ENCODE peak calls at places on chromosomes 5 and 9, in six cellular contexts. Y, A, Z, N, G and V are unnamed samples.

GRCh38 chr9:70601000-70601929 is 186.8 kb upstream of the KLF9 start:
- DNase-seq in Y (no peak), A (peak; percentile 84), Z (peak; percentile 99), N (peak; percentile 98), G (no peak), V (no peak)

GRCh38 chr5:107364443-107365096 is 306.2 kb downstream of the EFNA5 start:
- DNase-seq in Y (no peak), A (no peak), Z (no peak), N (no peak), G (no peak), V (no peak)

GRCh38 chr5:116305899-116306298 is 221.1 kb downstream of the COMMD10 start:
- DNase-seq in Y (no peak), A (no peak), Z (no peak), N (no peak), G (no peak), V (no peak)

GRCh38 chr5:137921931-137922330 is 32.7 kb downstream of the PKD2L2 start:
- DNase-seq in Y (no peak), A (no peak), Z (no peak), N (no peak), G (no peak), V (no peak)

GRCh38 chr5:178298283-178298807 is 65.7 kb upstream of the PHYKPL start:
- DNase-seq in Y (no peak), A (no peak), Z (no peak), N (no peak), G (no peak), V (no peak)

GRCh38 chr9:470795-471194 is 256.1 kb downstream of the DOCK8 start:
- DNase-seq in Y (no peak), A (no peak), Z (no peak), N (no peak), G (no peak), V (no peak)

GRCh38 chr9:121645003-121645402 is 6.4 kb upstream of the DAB2IP start:
- DNase-seq in Y (no peak), A (no peak), Z (no peak), N (no peak), G (peak; percentile 93), V (no peak)

GRCh38 chr5:178839319-178839704 is 20.4 kb upstream of the ZNF354B start:
- DNase-seq in Y (no peak), A (peak; percentile 77), Z (no peak), N (peak; percentile 52), G (peak; percentile 27), V (peak; percentile 26)

GRCh38 chr5:25862276-25862675 is 1176.1 kb downstream of the CDH9 start:
- DNase-seq in Y (no peak), A (no peak), Z (no peak), N (no peak), G (peak; percentile 44), V (no peak)

GRCh38 chr5:76943006-76943405 is 9.8 kb upstream of the CRHBP start:
- DNase-seq in Y (no peak), A (no peak), Z (no peak), N (no peak), G (no peak), V (no peak)

GRCh38 chr9:4011062-4011461 is 288.8 kb downstream of the GLIS3 start:
- DNase-seq in Y (no peak), A (no peak), Z (no peak), N (no peak), G (no peak), V (no peak)

GRCh38 chr5:88875609-88876234 is 7.3 kb downstream of the MEF2C start:
- DNase-seq in Y (no peak), A (no peak), Z (no peak), N (no peak), G (no peak), V (no peak)

GRCh38 chr9:127180457-127181314 is 58.3 kb upstream of the ANGPTL2 start:
- DNase-seq in Y (no peak), A (no peak), Z (peak; percentile 55), N (peak; percentile 7), G (peak; percentile 4), V (no peak)

GRCh38 chr5:178432421-178433272 is 157.5 kb downstream of the COL23A1 start:
- DNase-seq in Y (no peak), A (peak; percentile 25), Z (peak; percentile 50), N (no peak), G (no peak), V (no peak)

GRCh38 chr9:106339882-106340281 is 523.1 kb upstream of the ZNF462 start:
- DNase-seq in Y (no peak), A (no peak), Z (no peak), N (no peak), G (no peak), V (no peak)

GRCh38 chr5:43663916-43664315 is 60.9 kb downstream of the NNT start:
- DNase-seq in Y (no peak), A (no peak), Z (no peak), N (no peak), G (no peak), V (no peak)

GRCh38 chr5:74538206-74538661 is 102.3 kb downstream of the ENC1 start:
- DNase-seq in Y (no peak), A (peak; percentile 61), Z (peak; percentile 83), N (peak; percentile 72), G (no peak), V (no peak)

GRCh38 chr5:168187599-168187998 is 103.8 kb upstream of the WWC1 start:
- DNase-seq in Y (no peak), A (no peak), Z (no peak), N (no peak), G (no peak), V (no peak)

GRCh38 chr9:28249424-28249823 is 676.1 kb upstream of the C9orf72 start:
- DNase-seq in Y (no peak), A (no peak), Z (no peak), N (no peak), G (no peak), V (no peak)

GRCh38 chr5:151661968-151662732 is 24.6 kb downstream of the SPARC start:
- DNase-seq in Y (no peak), A (no peak), Z (no peak), N (no peak), G (no peak), V (no peak)

GRCh38 chr9:26658476-26658875 is 234.1 kb downstream of the CAAP1 start:
- DNase-seq in Y (no peak), A (no peak), Z (no peak), N (no peak), G (no peak), V (no peak)

GRCh38 chr9:26657958-26658357 is 234.6 kb downstream of the CAAP1 start:
- DNase-seq in Y (no peak), A (no peak), Z (no peak), N (no peak), G (no peak), V (no peak)

GRCh38 chr9:26655166-26655565 is 237.4 kb downstream of the CAAP1 start:
- DNase-seq in Y (no peak), A (no peak), Z (no peak), N (no peak), G (no peak), V (no peak)

GRCh38 chr9:26650325-26650724 is 242.3 kb downstream of the CAAP1 start:
- DNase-seq in Y (no peak), A (no peak), Z (no peak), N (no peak), G (no peak), V (no peak)

DNA sequence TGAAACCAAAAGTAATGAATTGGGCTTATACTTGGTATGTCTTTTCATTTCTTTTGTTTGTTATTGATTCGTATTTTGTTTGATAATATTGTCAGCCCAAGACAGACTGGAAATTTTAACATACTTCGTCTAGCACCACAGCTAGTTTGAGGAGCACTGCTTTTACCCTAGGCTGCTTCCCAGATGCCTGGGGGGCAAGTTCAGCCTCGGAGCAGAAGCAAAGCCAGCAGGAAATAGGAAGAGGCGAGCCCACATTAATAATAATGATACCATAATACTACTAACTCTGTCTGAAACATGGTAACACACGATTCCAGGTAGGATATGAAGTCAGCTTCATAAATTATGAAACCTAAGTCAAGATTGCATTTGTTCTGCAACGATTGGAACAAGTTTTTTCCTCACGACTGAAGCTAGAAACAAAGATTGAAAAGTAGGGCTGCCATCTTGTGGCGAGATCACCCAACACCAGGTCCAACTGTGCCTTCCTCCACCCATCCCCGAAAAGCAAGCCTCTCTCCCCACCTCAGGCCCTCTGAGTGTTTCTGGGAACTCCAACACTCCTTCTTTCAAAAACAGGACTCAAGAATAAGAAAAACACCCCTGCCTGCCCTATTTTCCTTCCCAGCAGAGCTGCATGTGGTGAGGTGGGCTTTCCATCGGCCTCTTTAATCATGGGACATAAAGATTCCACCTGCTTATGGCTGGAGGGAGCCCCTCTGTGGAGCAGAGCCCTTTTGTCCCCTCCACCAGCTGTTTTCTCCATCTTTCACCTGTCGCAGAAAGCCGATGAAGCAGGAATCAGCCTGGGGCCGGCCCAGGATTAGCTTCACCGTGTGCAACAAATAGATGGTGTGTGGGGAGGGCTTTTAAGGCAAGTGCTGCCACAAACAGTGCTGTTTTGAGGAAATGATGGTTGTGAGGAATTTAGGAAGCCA is 236.3 kb downstream of the CAAP1 start:
- DNase-seq in Y (no peak), A (no peak), Z (no peak), N (no peak), G (peak; percentile 16), V (no peak)
- TF ChIP-seq CTCF in Y (no peak), A (no peak), Z (no peak), N (no peak), G (peak; percentile 68), V (no peak)

GRCh38 chr5:139188558-139189270 is 9.5 kb downstream of the SIL1 start:
- DNase-seq in Y (no peak), A (no peak), Z (no peak), N (no peak), G (no peak), V (no peak)

GRCh38 chr5:139193928-139194327 is 4.2 kb downstream of the SIL1 start:
- DNase-seq in Y (no peak), A (no peak), Z (no peak), N (no peak), G (peak; percentile 39), V (no peak)

GRCh38 chr5:139186293-139186692 is 11.9 kb downstream of the SIL1 start:
- DNase-seq in Y (no peak), A (no peak), Z (no peak), N (no peak), G (no peak), V (no peak)

GRCh38 chr5:139186752-139187326 is 11.3 kb downstream of the SIL1 start:
- DNase-seq in Y (no peak), A (no peak), Z (no peak), N (no peak), G (no peak), V (no peak)

DNA sequence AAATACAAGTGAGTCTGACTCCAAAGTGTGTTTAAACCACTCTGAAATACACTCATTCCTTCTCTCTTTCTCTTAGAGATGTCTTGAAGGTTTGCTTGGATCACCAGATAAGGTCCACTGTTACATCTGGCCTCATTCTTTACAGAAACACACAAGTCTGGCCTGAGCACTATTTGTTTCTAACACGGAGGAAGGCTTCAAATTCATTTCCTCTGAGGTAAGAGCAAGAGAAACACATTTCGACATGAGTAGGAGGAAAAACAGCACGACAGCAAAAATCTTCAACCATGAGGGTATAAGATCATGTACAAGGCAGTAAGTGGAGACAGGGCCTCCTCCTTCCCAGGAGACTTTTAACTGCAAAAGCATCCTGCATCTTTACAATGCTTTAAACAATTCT is 8.0 kb downstream of the SIL1 start:
- DNase-seq in Y (no peak), A (no peak), Z (no peak), N (no peak), G (no peak), V (no peak)
- H3K27ac ChIP-seq in Y (no peak overlapping the region), A (no peak overlapping the region), Z (peak overlapping the region; percentile 26), N (peak overlapping the region; percentile 26), G (no peak overlapping the region), V (no peak overlapping the region)

GRCh38 chr9:35274988-35275387 is 113.2 kb downstream of the UNC13B start:
- DNase-seq in Y (no peak), A (no peak), Z (no peak), N (no peak), G (no peak), V (no peak)
- TF ChIP-seq CTCF in Y (no peak), A (no peak), Z (no peak), N (no peak), G (no peak), V (no peak)

GRCh38 chr9:131036529-131037335 is 27.8 kb downstream of the LAMC3 start:
- DNase-seq in Y (no peak), A (no peak), Z (no peak), N (peak; percentile 36), G (no peak), V (no peak)
- H3K27ac ChIP-seq in Y (no peak overlapping the region), A (peak overlapping the region; percentile 43), Z (peak overlapping the region; percentile 53), N (peak overlapping the region; percentile 55), G (no peak overlapping the region), V (no peak overlapping the region)